ENCODE peak calls at places on chromosomes 6 and 20, in nine cellular contexts. One of them, this sample, is unnamed.

GRCh38 chr6:101597711-101598110 is 204.2 kb downstream of the GRIK2 start:
- DNase-seq in GM23248: peak
- DNase-seq in aorta: no peak
- DNase-seq in GM13976: no peak
- DNase-seq in BE2C: no peak
- DNase-seq in NCI-H774: no peak
- DNase-seq in activated naive CD8-positive, alpha-beta T cell treated with anti-CD3 and anti-CD28 coated beads, Interleukin-2, amount 50 U/mL, for 24 hours: no peak
- DNase-seq in activated CD4-positive, alpha-beta T cell treated with anti-CD3 and anti-CD28 coated beads, Interleukin-2, amount 10 ng/mL, durations not matched to agents 24 days and 14 days: no peak
- DNase-seq in mesenchymal stem cell: peak
- DNase-seq in this sample: no peak

GRCh38 chr6:104575536-104575935 is 284.2 kb downstream of the HACE1 start:
- DNase-seq in GM23248: no peak
- DNase-seq in NCI-H774: no peak
- DNase-seq in activated naive CD8-positive, alpha-beta T cell treated with anti-CD3 and anti-CD28 coated beads, Interleukin-2, amount 50 U/mL, for 24 hours: no peak
- DNase-seq in activated CD4-positive, alpha-beta T cell treated with anti-CD3 and anti-CD28 coated beads, Interleukin-2, amount 10 ng/mL, durations not matched to agents 24 days and 14 days: no peak
- DNase-seq in BE2C: no peak
- DNase-seq in aorta: no peak
- DNase-seq in GM13976: no peak
- DNase-seq in mesenchymal stem cell: no peak
- DNase-seq in this sample: no peak

GRCh38 chr6:32298632-32299336 is 72.9 kb downstream of the TSBP1 start:
- DNase-seq in aorta: no peak
- DNase-seq in mesenchymal stem cell: peak
- DNase-seq in activated naive CD8-positive, alpha-beta T cell treated with anti-CD3 and anti-CD28 coated beads, Interleukin-2, amount 50 U/mL, for 24 hours: no peak
- DNase-seq in activated CD4-positive, alpha-beta T cell treated with anti-CD3 and anti-CD28 coated beads, Interleukin-2, amount 10 ng/mL, durations not matched to agents 24 days and 14 days: no peak
- DNase-seq in GM13976: no peak
- DNase-seq in GM23248: peak
- DNase-seq in NCI-H774: no peak
- DNase-seq in BE2C: no peak
- DNase-seq in this sample: no peak

GRCh38 chr6:156777866-156778614 is 862 bp downstream of the ARID1B start:
- DNase-seq in mesenchymal stem cell: peak
- DNase-seq in GM23248: peak
- DNase-seq in aorta: peak
- DNase-seq in NCI-H774: peak
- DNase-seq in activated CD4-positive, alpha-beta T cell treated with anti-CD3 and anti-CD28 coated beads, Interleukin-2, amount 10 ng/mL, durations not matched to agents 24 days and 14 days: peak
- DNase-seq in BE2C: peak
- DNase-seq in activated naive CD8-positive, alpha-beta T cell treated with anti-CD3 and anti-CD28 coated beads, Interleukin-2, amount 50 U/mL, for 24 hours: peak
- DNase-seq in GM13976: peak
- DNase-seq in this sample: peak

GRCh38 chr6:132995432-132995831 is 181.1 kb downstream of the RPS12 start:
- DNase-seq in BE2C: no peak
- DNase-seq in activated CD4-positive, alpha-beta T cell treated with anti-CD3 and anti-CD28 coated beads, Interleukin-2, amount 10 ng/mL, durations not matched to agents 24 days and 14 days: no peak
- DNase-seq in aorta: no peak
- DNase-seq in NCI-H774: no peak
- DNase-seq in GM13976: no peak
- DNase-seq in mesenchymal stem cell: no peak
- DNase-seq in activated naive CD8-positive, alpha-beta T cell treated with anti-CD3 and anti-CD28 coated beads, Interleukin-2, amount 50 U/mL, for 24 hours: no peak
- DNase-seq in GM23248: no peak
- DNase-seq in this sample: no peak

GRCh38 chr20:59752101-59752586 is 147.8 kb downstream of the PHACTR3 start:
- DNase-seq in mesenchymal stem cell: no peak
- DNase-seq in activated naive CD8-positive, alpha-beta T cell treated with anti-CD3 and anti-CD28 coated beads, Interleukin-2, amount 50 U/mL, for 24 hours: no peak
- DNase-seq in GM23248: no peak
- DNase-seq in BE2C: no peak
- DNase-seq in activated CD4-positive, alpha-beta T cell treated with anti-CD3 and anti-CD28 coated beads, Interleukin-2, amount 10 ng/mL, durations not matched to agents 24 days and 14 days: no peak
- DNase-seq in GM13976: peak
- DNase-seq in NCI-H774: no peak
- DNase-seq in aorta: peak
- DNase-seq in this sample: no peak

GRCh38 chr6:48036316-48036715 is 74.7 kb downstream of the PTCHD4 start:
- DNase-seq in GM13976: no peak
- DNase-seq in BE2C: no peak
- DNase-seq in activated CD4-positive, alpha-beta T cell treated with anti-CD3 and anti-CD28 coated beads, Interleukin-2, amount 10 ng/mL, durations not matched to agents 24 days and 14 days: no peak
- DNase-seq in GM23248: peak
- DNase-seq in mesenchymal stem cell: peak
- DNase-seq in NCI-H774: no peak
- DNase-seq in activated naive CD8-positive, alpha-beta T cell treated with anti-CD3 and anti-CD28 coated beads, Interleukin-2, amount 50 U/mL, for 24 hours: no peak
- DNase-seq in aorta: no peak
- DNase-seq in this sample: no peak

GRCh38 chr20:38225900-38226263 is 34.7 kb downstream of the KIAA1755 start:
- DNase-seq in NCI-H774: no peak
- DNase-seq in aorta: no peak
- DNase-seq in mesenchymal stem cell: no peak
- DNase-seq in BE2C: no peak
- DNase-seq in activated naive CD8-positive, alpha-beta T cell treated with anti-CD3 and anti-CD28 coated beads, Interleukin-2, amount 50 U/mL, for 24 hours: no peak
- DNase-seq in GM13976: no peak
- DNase-seq in GM23248: no peak
- DNase-seq in activated CD4-positive, alpha-beta T cell treated with anti-CD3 and anti-CD28 coated beads, Interleukin-2, amount 10 ng/mL, durations not matched to agents 24 days and 14 days: no peak
- DNase-seq in this sample: no peak

GRCh38 chr20:60695223-60695622 is 556.8 kb upstream of the CDH4 start:
- DNase-seq in BE2C: no peak
- DNase-seq in NCI-H774: no peak
- DNase-seq in mesenchymal stem cell: peak
- DNase-seq in aorta: no peak
- DNase-seq in GM13976: no peak
- DNase-seq in activated naive CD8-positive, alpha-beta T cell treated with anti-CD3 and anti-CD28 coated beads, Interleukin-2, amount 50 U/mL, for 24 hours: no peak
- DNase-seq in GM23248: peak
- DNase-seq in activated CD4-positive, alpha-beta T cell treated with anti-CD3 and anti-CD28 coated beads, Interleukin-2, amount 10 ng/mL, durations not matched to agents 24 days and 14 days: no peak
- DNase-seq in this sample: no peak

GRCh38 chr6:122673345-122673961 is 63.2 kb downstream of the PKIB start:
- DNase-seq in activated naive CD8-positive, alpha-beta T cell treated with anti-CD3 and anti-CD28 coated beads, Interleukin-2, amount 50 U/mL, for 24 hours: no peak
- DNase-seq in GM23248: no peak
- DNase-seq in GM13976: no peak
- DNase-seq in mesenchymal stem cell: peak
- DNase-seq in NCI-H774: no peak
- DNase-seq in aorta: no peak
- DNase-seq in activated CD4-positive, alpha-beta T cell treated with anti-CD3 and anti-CD28 coated beads, Interleukin-2, amount 10 ng/mL, durations not matched to agents 24 days and 14 days: no peak
- DNase-seq in BE2C: no peak
- DNase-seq in this sample: no peak

GRCh38 chr6:170463101-170463721 is 89.9 kb downstream of the PSMB1 start:
- DNase-seq in BE2C: no peak
- DNase-seq in mesenchymal stem cell: no peak
- DNase-seq in aorta: no peak
- DNase-seq in activated CD4-positive, alpha-beta T cell treated with anti-CD3 and anti-CD28 coated beads, Interleukin-2, amount 10 ng/mL, durations not matched to agents 24 days and 14 days: no peak
- DNase-seq in activated naive CD8-positive, alpha-beta T cell treated with anti-CD3 and anti-CD28 coated beads, Interleukin-2, amount 50 U/mL, for 24 hours: no peak
- DNase-seq in GM13976: peak
- DNase-seq in NCI-H774: no peak
- DNase-seq in GM23248: no peak
- DNase-seq in this sample: no peak

GRCh38 chr6:159110013-159110412 is 59.2 kb upstream of the FNDC1 start:
- DNase-seq in NCI-H774: peak
- DNase-seq in aorta: no peak
- DNase-seq in GM23248: peak
- DNase-seq in BE2C: peak
- DNase-seq in activated CD4-positive, alpha-beta T cell treated with anti-CD3 and anti-CD28 coated beads, Interleukin-2, amount 10 ng/mL, durations not matched to agents 24 days and 14 days: peak
- DNase-seq in activated naive CD8-positive, alpha-beta T cell treated with anti-CD3 and anti-CD28 coated beads, Interleukin-2, amount 50 U/mL, for 24 hours: no peak
- DNase-seq in GM13976: no peak
- DNase-seq in mesenchymal stem cell: peak
- DNase-seq in this sample: peak

GRCh38 chr20:37303637-37304036 is 14.2 kb downstream of the MANBAL start:
- DNase-seq in activated CD4-positive, alpha-beta T cell treated with anti-CD3 and anti-CD28 coated beads, Interleukin-2, amount 10 ng/mL, durations not matched to agents 24 days and 14 days: no peak
- DNase-seq in aorta: no peak
- DNase-seq in activated naive CD8-positive, alpha-beta T cell treated with anti-CD3 and anti-CD28 coated beads, Interleukin-2, amount 50 U/mL, for 24 hours: no peak
- DNase-seq in GM13976: no peak
- DNase-seq in NCI-H774: peak
- DNase-seq in BE2C: no peak
- DNase-seq in GM23248: no peak
- DNase-seq in mesenchymal stem cell: no peak
- DNase-seq in this sample: no peak